ENCODE peak calls at places on chromosomes 5 and 9, in six cellular contexts. One of them, this sample, is unnamed.

GRCh38 chr5:80408475-80408875 is 611 bp downstream of the ZFYVE16 start:
- DNase-seq in NCI-H69: peak; percentile 86
- DNase-seq in EH: peak; percentile 66
- DNase-seq in WTC11: peak; percentile 81
- DNase-seq in ELR: peak; percentile 76
- DNase-seq in stimulated activated CD8-positive, alpha-beta memory T cell treated with anti-CD3 and anti-CD28 coated beads, Interleukin-7, amount 100 ng/mL, for 4 hours: peak; percentile 30
- DNase-seq in this sample: no peak

GRCh38 chr9:37209431-37210386 is 89.3 kb downstream of the ZCCHC7 start:
- DNase-seq in NCI-H69: peak; percentile 38
- DNase-seq in EH: peak; percentile 21
- DNase-seq in WTC11: no peak
- DNase-seq in ELR: peak; percentile 35
- DNase-seq in stimulated activated CD8-positive, alpha-beta memory T cell treated with anti-CD3 and anti-CD28 coated beads, Interleukin-7, amount 100 ng/mL, for 4 hours: no peak
- DNase-seq in this sample: no peak

GRCh38 chr9:81787747-81788632 is 98.6 kb upstream of the TLE1 start:
- DNase-seq in NCI-H69: no peak
- DNase-seq in EH: peak; percentile 96
- DNase-seq in WTC11: no peak
- DNase-seq in ELR: peak; percentile 71
- DNase-seq in stimulated activated CD8-positive, alpha-beta memory T cell treated with anti-CD3 and anti-CD28 coated beads, Interleukin-7, amount 100 ng/mL, for 4 hours: no peak
- DNase-seq in this sample: no peak

GRCh38 chr9:108784998-108785397 is 70.8 kb downstream of the ACTL7B start:
- DNase-seq in NCI-H69: no peak
- DNase-seq in EH: peak; percentile 83
- DNase-seq in WTC11: no peak
- DNase-seq in ELR: no peak
- DNase-seq in stimulated activated CD8-positive, alpha-beta memory T cell treated with anti-CD3 and anti-CD28 coated beads, Interleukin-7, amount 100 ng/mL, for 4 hours: no peak
- DNase-seq in this sample: no peak

GRCh38 chr5:154813736-154814135 is 36.7 kb downstream of the FAXDC2 start:
- DNase-seq in NCI-H69: no peak
- DNase-seq in EH: no peak
- DNase-seq in WTC11: no peak
- DNase-seq in ELR: no peak
- DNase-seq in stimulated activated CD8-positive, alpha-beta memory T cell treated with anti-CD3 and anti-CD28 coated beads, Interleukin-7, amount 100 ng/mL, for 4 hours: peak; percentile 30
- DNase-seq in this sample: no peak

GRCh38 chr5:127326438-127326837 is 35.8 kb downstream of the MEGF10 start:
- DNase-seq in NCI-H69: no peak
- DNase-seq in EH: no peak
- DNase-seq in WTC11: no peak
- DNase-seq in ELR: peak; percentile 17
- DNase-seq in stimulated activated CD8-positive, alpha-beta memory T cell treated with anti-CD3 and anti-CD28 coated beads, Interleukin-7, amount 100 ng/mL, for 4 hours: no peak
- DNase-seq in this sample: no peak

GRCh38 chr5:2921176-2921575 is 169.7 kb upstream of the IRX2 start:
- DNase-seq in NCI-H69: no peak
- DNase-seq in EH: no peak
- DNase-seq in WTC11: no peak
- DNase-seq in ELR: no peak
- DNase-seq in stimulated activated CD8-positive, alpha-beta memory T cell treated with anti-CD3 and anti-CD28 coated beads, Interleukin-7, amount 100 ng/mL, for 4 hours: no peak
- DNase-seq in this sample: no peak

GRCh38 chr5:68884893-68885292 is 208.9 kb upstream of the SLC30A5 start:
- DNase-seq in NCI-H69: peak; percentile 37
- DNase-seq in EH: peak; percentile 19
- DNase-seq in WTC11: no peak
- DNase-seq in ELR: peak; percentile 42
- DNase-seq in stimulated activated CD8-positive, alpha-beta memory T cell treated with anti-CD3 and anti-CD28 coated beads, Interleukin-7, amount 100 ng/mL, for 4 hours: no peak
- DNase-seq in this sample: peak; percentile 17

GRCh38 chr9:101716629-101717028 is 21.8 kb downstream of the GRIN3A start:
- DNase-seq in NCI-H69: peak; percentile 88
- DNase-seq in EH: no peak
- DNase-seq in WTC11: no peak
- DNase-seq in ELR: no peak
- DNase-seq in stimulated activated CD8-positive, alpha-beta memory T cell treated with anti-CD3 and anti-CD28 coated beads, Interleukin-7, amount 100 ng/mL, for 4 hours: no peak
- DNase-seq in this sample: no peak

GRCh38 chr5:1801954-1802295 is 718 bp downstream of the NDUFS6 start:
- DNase-seq in NCI-H69: peak; percentile 57
- DNase-seq in EH: peak; percentile 12
- DNase-seq in WTC11: no peak
- DNase-seq in ELR: peak; percentile 51
- DNase-seq in stimulated activated CD8-positive, alpha-beta memory T cell treated with anti-CD3 and anti-CD28 coated beads, Interleukin-7, amount 100 ng/mL, for 4 hours: no peak
- DNase-seq in this sample: no peak

GRCh38 chr9:127557466-127557869 is 54.6 kb upstream of the STXBP1 start:
- DNase-seq in NCI-H69: peak; percentile 90
- DNase-seq in EH: peak; percentile 88
- DNase-seq in WTC11: no peak
- DNase-seq in ELR: peak; percentile 78
- DNase-seq in stimulated activated CD8-positive, alpha-beta memory T cell treated with anti-CD3 and anti-CD28 coated beads, Interleukin-7, amount 100 ng/mL, for 4 hours: no peak
- DNase-seq in this sample: no peak

GRCh38 chr5:40685191-40685590 is 5.5 kb downstream of the PTGER4 start:
- DNase-seq in NCI-H69: no peak
- DNase-seq in EH: no peak
- DNase-seq in WTC11: no peak
- DNase-seq in ELR: no peak
- DNase-seq in stimulated activated CD8-positive, alpha-beta memory T cell treated with anti-CD3 and anti-CD28 coated beads, Interleukin-7, amount 100 ng/mL, for 4 hours: no peak
- DNase-seq in this sample: no peak

GRCh38 chr9:136685792-136686533 is 1.3 kb downstream of the AGPAT2 start:
- DNase-seq in NCI-H69: peak; percentile 36
- DNase-seq in EH: peak; percentile 29
- DNase-seq in WTC11: no peak
- DNase-seq in ELR: no peak
- DNase-seq in stimulated activated CD8-positive, alpha-beta memory T cell treated with anti-CD3 and anti-CD28 coated beads, Interleukin-7, amount 100 ng/mL, for 4 hours: no peak
- DNase-seq in this sample: no peak

GRCh38 chr5:151656311-151656710 is 30.4 kb downstream of the SPARC start:
- DNase-seq in NCI-H69: no peak
- DNase-seq in EH: no peak
- DNase-seq in WTC11: no peak
- DNase-seq in ELR: no peak
- DNase-seq in stimulated activated CD8-positive, alpha-beta memory T cell treated with anti-CD3 and anti-CD28 coated beads, Interleukin-7, amount 100 ng/mL, for 4 hours: no peak
- DNase-seq in this sample: no peak

GRCh38 chr5:170342153-170342552 is 44.6 kb upstream of the LCP2 start:
- DNase-seq in NCI-H69: no peak
- DNase-seq in EH: no peak
- DNase-seq in WTC11: no peak
- DNase-seq in ELR: no peak
- DNase-seq in stimulated activated CD8-positive, alpha-beta memory T cell treated with anti-CD3 and anti-CD28 coated beads, Interleukin-7, amount 100 ng/mL, for 4 hours: no peak
- DNase-seq in this sample: no peak

GRCh38 chr9:89021154-89021803 is 30.0 kb downstream of the S1PR3 start:
- DNase-seq in NCI-H69: no peak
- DNase-seq in EH: peak; percentile 92
- DNase-seq in WTC11: no peak
- DNase-seq in ELR: peak; percentile 86
- DNase-seq in stimulated activated CD8-positive, alpha-beta memory T cell treated with anti-CD3 and anti-CD28 coated beads, Interleukin-7, amount 100 ng/mL, for 4 hours: no peak
- DNase-seq in this sample: no peak

GRCh38 chr5:138536665-138537315 is 6.2 kb downstream of the ETF1 start:
- DNase-seq in NCI-H69: no peak
- DNase-seq in EH: no peak
- DNase-seq in WTC11: peak; percentile 17
- DNase-seq in ELR: peak; percentile 46
- DNase-seq in stimulated activated CD8-positive, alpha-beta memory T cell treated with anti-CD3 and anti-CD28 coated beads, Interleukin-7, amount 100 ng/mL, for 4 hours: no peak
- DNase-seq in this sample: no peak

GRCh38 chr5:58923355-58923754 is 340.5 kb downstream of the RAB3C start:
- DNase-seq in NCI-H69: no peak
- DNase-seq in EH: no peak
- DNase-seq in WTC11: no peak
- DNase-seq in ELR: no peak
- DNase-seq in stimulated activated CD8-positive, alpha-beta memory T cell treated with anti-CD3 and anti-CD28 coated beads, Interleukin-7, amount 100 ng/mL, for 4 hours: no peak
- DNase-seq in this sample: no peak

GRCh38 chr9:137317021-137317978 is 15.2 kb upstream of the NRARP start:
- DNase-seq in NCI-H69: no peak
- DNase-seq in EH: no peak
- DNase-seq in WTC11: no peak
- DNase-seq in ELR: no peak
- DNase-seq in stimulated activated CD8-positive, alpha-beta memory T cell treated with anti-CD3 and anti-CD28 coated beads, Interleukin-7, amount 100 ng/mL, for 4 hours: no peak
- DNase-seq in this sample: no peak

GRCh38 chr5:180455872-180456271 is 38.3 kb upstream of the CNOT6 start:
- DNase-seq in NCI-H69: no peak
- DNase-seq in EH: no peak
- DNase-seq in WTC11: no peak
- DNase-seq in ELR: no peak
- DNase-seq in stimulated activated CD8-positive, alpha-beta memory T cell treated with anti-CD3 and anti-CD28 coated beads, Interleukin-7, amount 100 ng/mL, for 4 hours: no peak
- DNase-seq in this sample: no peak

GRCh38 chr5:178229861-178230260 is 2.7 kb downstream of the PHYKPL start:
- DNase-seq in NCI-H69: no peak
- DNase-seq in EH: no peak
- DNase-seq in WTC11: no peak
- DNase-seq in ELR: no peak
- DNase-seq in stimulated activated CD8-positive, alpha-beta memory T cell treated with anti-CD3 and anti-CD28 coated beads, Interleukin-7, amount 100 ng/mL, for 4 hours: no peak
- DNase-seq in this sample: no peak

GRCh38 chr5:42984307-42984706 is 55.8 kb downstream of the ANXA2R start:
- DNase-seq in NCI-H69: no peak
- DNase-seq in EH: peak; percentile 8
- DNase-seq in WTC11: no peak
- DNase-seq in ELR: peak; percentile 73
- DNase-seq in stimulated activated CD8-positive, alpha-beta memory T cell treated with anti-CD3 and anti-CD28 coated beads, Interleukin-7, amount 100 ng/mL, for 4 hours: no peak
- DNase-seq in this sample: no peak

GRCh38 chr5:178996156-178996555 is 1.0 kb upstream of the GRM6 start:
- DNase-seq in NCI-H69: no peak
- DNase-seq in EH: no peak
- DNase-seq in WTC11: no peak
- DNase-seq in ELR: no peak
- DNase-seq in stimulated activated CD8-positive, alpha-beta memory T cell treated with anti-CD3 and anti-CD28 coated beads, Interleukin-7, amount 100 ng/mL, for 4 hours: no peak
- DNase-seq in this sample: no peak

GRCh38 chr5:75142566-75143136 is 90.3 kb upstream of the GCNT4 start:
- DNase-seq in NCI-H69: no peak
- DNase-seq in EH: no peak
- DNase-seq in WTC11: no peak
- DNase-seq in ELR: no peak
- DNase-seq in stimulated activated CD8-positive, alpha-beta memory T cell treated with anti-CD3 and anti-CD28 coated beads, Interleukin-7, amount 100 ng/mL, for 4 hours: no peak
- DNase-seq in this sample: no peak